ENCODE peak calls at places on chromosomes 16 and 17, in six cellular contexts. K is cardiac fibroblast, V is memory B cell, X is hypothalamus, D is tibial nerve, I is body of pancreas. S is an unnamed sample.

GRCh38 chr16:73743665-73744496 is 552.7 kb upstream of the PSMD7 start:
- DNase-seq in K (no peak), V (no peak), X (no peak), D (no peak), I (no peak), S (no peak)

GRCh38 chr16:2484898-2485508 is 10.1 kb downstream of the TBC1D24 start:
- DNase-seq in K (no peak), V (no peak), X (no peak), D (no peak), I (no peak), S (no peak)

GRCh38 chr16:28986492-28986891 is 1.6 kb downstream of the LAT start:
- DNase-seq in K (no peak), V (no peak), X (no peak), D (no peak), I (no peak), S (no peak)

GRCh38 chr17:66290097-66290722 is 12.2 kb upstream of the PRKCA start:
- DNase-seq in K (no peak), V (no peak), X (no peak), D (no peak), I (no peak), S (no peak)

GRCh38 chr17:68432086-68432864 is 25.0 kb downstream of the WIPI1 start:
- DNase-seq in K (no peak), V (no peak), X (no peak), D (no peak), I (no peak), S (no peak)

GRCh38 chr16:79800016-79800608 is 199.6 kb upstream of the MAF start:
- DNase-seq in K (no peak), V (no peak), X (no peak), D (no peak), I (no peak), S (no peak)

GRCh38 chr16:6250516-6250915 is 1082.1 kb upstream of the RBFOX1 start:
- DNase-seq in K (no peak), V (no peak), X (no peak), D (no peak), I (no peak), S (no peak)

GRCh38 chr16:56409195-56409594 is 16.1 kb downstream of the AMFR start:
- DNase-seq in K (peak), V (no peak), X (no peak), D (no peak), I (peak), S (no peak)

GRCh38 chr16:68524069-68524820 is 14.8 kb upstream of the ZFP90 start:
- DNase-seq in K (no peak), V (no peak), X (no peak), D (no peak), I (no peak), S (no peak)

GRCh38 chr16:22318690-22319358 is 21.6 kb downstream of the POLR3E start:
- DNase-seq in K (peak), V (peak), X (no peak), D (no peak), I (no peak), S (peak)

GRCh38 chr17:48483471-48484131 is 47.2 kb downstream of the HOXB1 start:
- DNase-seq in K (peak), V (no peak), X (no peak), D (no peak), I (peak), S (no peak)

GRCh38 chr16:50523710-50524109 is 24.5 kb upstream of the NKD1 start:
- DNase-seq in K (no peak), V (no peak), X (no peak), D (no peak), I (no peak), S (no peak)

GRCh38 chr17:68684860-68685493 is 83.8 kb upstream of the FAM20A start:
- DNase-seq in K (no peak), V (no peak), X (no peak), D (no peak), I (peak), S (no peak)

GRCh38 chr16:79931721-79932120 is 331.2 kb upstream of the MAF start:
- DNase-seq in K (no peak), V (no peak), X (no peak), D (no peak), I (no peak), S (no peak)

GRCh38 chr16:10972956-10973464 is 28.6 kb downstream of the CLEC16A start:
- DNase-seq in K (no peak), V (no peak), X (no peak), D (no peak), I (no peak), S (no peak)

GRCh38 chr17:14926526-14927122 is 338.5 kb downstream of the PMP22 start:
- DNase-seq in K (peak), V (peak), X (no peak), D (no peak), I (peak), S (peak)

GRCh38 chr17:31581491-31581890 is 190.0 kb downstream of the RAB11FIP4 start:
- DNase-seq in K (peak), V (no peak), X (no peak), D (no peak), I (peak), S (no peak)

GRCh38 chr17:18257268-18257681 is 1.3 kb downstream of the FLII start:
- DNase-seq in K (no peak), V (no peak), X (no peak), D (no peak), I (peak), S (no peak)

GRCh38 chr16:53504665-53505064 is 1.7 kb upstream of the AKTIP start:
- DNase-seq in K (peak), V (no peak), X (no peak), D (no peak), I (no peak), S (no peak)

GRCh38 chr16:27841061-27841801 is 222.3 kb downstream of the GSG1L start:
- DNase-seq in K (no peak), V (no peak), X (no peak), D (no peak), I (no peak), S (no peak)

GRCh38 chr17:63946440-63947363 is 14.6 kb upstream of the CD79B start:
- DNase-seq in K (peak), V (peak), X (peak), D (no peak), I (peak), S (peak)

GRCh38 chr17:75059369-75060345 is 12.6 kb downstream of the KCTD2 start:
- DNase-seq in K (peak), V (no peak), X (no peak), D (no peak), I (peak), S (no peak)

GRCh38 chr16:58709338-58709737 is 24.8 kb upstream of the SLC38A7 start:
- DNase-seq in K (no peak), V (no peak), X (no peak), D (no peak), I (no peak), S (no peak)

GRCh38 chr17:11182430-11182829 is 58.6 kb upstream of the SHISA6 start:
- DNase-seq in K (no peak), V (no peak), X (no peak), D (no peak), I (no peak), S (no peak)

GRCh38 chr16:48432136-48432535 is 46.9 kb upstream of the SIAH1 start:
- DNase-seq in K (no peak), V (peak), X (no peak), D (no peak), I (peak), S (no peak)

GRCh38 chr17:49266233-49266632 is 35.6 kb upstream of the PHOSPHO1 start:
- DNase-seq in K (no peak), V (no peak), X (no peak), D (no peak), I (no peak), S (no peak)

S was measured in neural crest cell.